ENCODE peak calls at places on chromosome 16, in seven cellular contexts. One of them, this sample, is unnamed.

GRCh38 chr16:4414187-4414909 is 2.0 kb downstream of the CORO7 start:
- DNase-seq in WTC11: no peak
- DNase-seq in GM12878: peak; percentile 98
- DNase-seq in K562: no peak
- DNase-seq in HCT116: no peak
- DNase-seq in HepG2: no peak
- DNase-seq in H1: no peak
- DNase-seq in this sample: no peak

GRCh38 chr16:15618392-15618791 is 24.6 kb downstream of the MARF1 start:
- DNase-seq in H1: no peak
- DNase-seq in HCT116: no peak
- DNase-seq in WTC11: no peak
- DNase-seq in HepG2: no peak
- DNase-seq in GM12878: no peak
- DNase-seq in K562: no peak
- DNase-seq in this sample: no peak

GRCh38 chr16:83532634-83533033 is 275.1 kb upstream of the HSBP1 start:
- DNase-seq in K562: no peak
- DNase-seq in GM12878: no peak
- DNase-seq in HepG2: no peak
- DNase-seq in H1: no peak
- DNase-seq in HCT116: no peak
- DNase-seq in WTC11: no peak
- DNase-seq in this sample: no peak

GRCh38 chr16:71895679-71896385 is 501 bp downstream of the IST1 start:
- DNase-seq in GM12878: no peak
- DNase-seq in K562: peak; percentile 49
- DNase-seq in H1: no peak
- DNase-seq in HepG2: no peak
- DNase-seq in WTC11: peak; percentile 38
- DNase-seq in HCT116: no peak
- DNase-seq in this sample: peak; percentile 25

GRCh38 chr16:14487579-14487978 is 142.5 kb downstream of the PARN start:
- DNase-seq in HepG2: no peak
- DNase-seq in H1: no peak
- DNase-seq in GM12878: no peak
- DNase-seq in K562: peak; percentile 51
- DNase-seq in WTC11: no peak
- DNase-seq in HCT116: no peak
- DNase-seq in this sample: no peak

GRCh38 chr16:55999683-56000082 is 124.5 kb upstream of the CES5A start:
- DNase-seq in H1: no peak
- DNase-seq in WTC11: no peak
- DNase-seq in K562: no peak
- DNase-seq in GM12878: no peak
- DNase-seq in HepG2: no peak
- DNase-seq in HCT116: no peak
- DNase-seq in this sample: no peak

GRCh38 chr16:2299121-2299914 is 31.4 kb upstream of the RNPS1 start:
- DNase-seq in H1: no peak
- DNase-seq in GM12878: no peak
- DNase-seq in K562: no peak
- DNase-seq in HepG2: no peak
- DNase-seq in HCT116: no peak
- DNase-seq in WTC11: no peak
- DNase-seq in this sample: no peak

GRCh38 chr16:67246081-67246944 is 968 bp downstream of the FHOD1 start:
- DNase-seq in WTC11: peak; percentile 97
- DNase-seq in GM12878: no peak
- DNase-seq in HepG2: peak; percentile 87
- DNase-seq in K562: peak; percentile 79
- DNase-seq in H1: peak; percentile 88
- DNase-seq in HCT116: peak; percentile 84
- DNase-seq in this sample: peak; percentile 65

GRCh38 chr16:22109258-22109898 is 17.0 kb downstream of the VWA3A start:
- DNase-seq in HepG2: no peak
- DNase-seq in H1: no peak
- DNase-seq in HCT116: no peak
- DNase-seq in GM12878: no peak
- DNase-seq in WTC11: no peak
- DNase-seq in K562: no peak
- DNase-seq in this sample: no peak

GRCh38 chr16:4666537-4667202 is 26.7 kb upstream of the NUDT16L1 start:
- DNase-seq in GM12878: no peak
- DNase-seq in HepG2: no peak
- DNase-seq in H1: no peak
- DNase-seq in HCT116: no peak
- DNase-seq in WTC11: no peak
- DNase-seq in K562: no peak
- DNase-seq in this sample: no peak

GRCh38 chr16:27638833-27639587 is 89.1 kb downstream of the KATNIP start:
- DNase-seq in WTC11: no peak
- DNase-seq in HepG2: no peak
- DNase-seq in K562: no peak
- DNase-seq in HCT116: no peak
- DNase-seq in H1: no peak
- DNase-seq in GM12878: no peak
- DNase-seq in this sample: no peak

GRCh38 chr16:4694664-4695451 is 1.5 kb downstream of the NUDT16L1 start:
- DNase-seq in H1: no peak
- DNase-seq in GM12878: no peak
- DNase-seq in HCT116: no peak
- DNase-seq in WTC11: no peak
- DNase-seq in K562: no peak
- DNase-seq in HepG2: no peak
- DNase-seq in this sample: no peak

GRCh38 chr16:22614271-22614947 is 103.7 kb downstream of the NPIPB5 start:
- DNase-seq in HCT116: no peak
- DNase-seq in K562: no peak
- DNase-seq in H1: no peak
- DNase-seq in GM12878: no peak
- DNase-seq in HepG2: peak; percentile 49
- DNase-seq in WTC11: no peak
- DNase-seq in this sample: no peak

GRCh38 chr16:89193021-89193575 is 7.2 kb downstream of the SLC22A31 start:
- DNase-seq in H1: peak; percentile 90
- DNase-seq in WTC11: peak; percentile 90
- DNase-seq in HCT116: peak; percentile 94
- DNase-seq in K562: peak; percentile 96
- DNase-seq in HepG2: peak; percentile 70
- DNase-seq in GM12878: no peak
- DNase-seq in this sample: peak; percentile 93

GRCh38 chr16:7344806-7345416 is 12.3 kb downstream of the RBFOX1 start:
- DNase-seq in HepG2: no peak
- DNase-seq in K562: no peak
- DNase-seq in GM12878: no peak
- DNase-seq in H1: no peak
- DNase-seq in HCT116: no peak
- DNase-seq in WTC11: no peak
- DNase-seq in this sample: no peak

GRCh38 chr16:27431773-27432599 is 30.0 kb downstream of the IL21R start:
- DNase-seq in WTC11: no peak
- DNase-seq in GM12878: no peak
- DNase-seq in HepG2: no peak
- DNase-seq in K562: no peak
- DNase-seq in HCT116: no peak
- DNase-seq in H1: no peak
- DNase-seq in this sample: peak; percentile 5

GRCh38 chr16:83581082-83581481 is 226.7 kb upstream of the HSBP1 start:
- DNase-seq in HepG2: no peak
- DNase-seq in HCT116: no peak
- DNase-seq in GM12878: no peak
- DNase-seq in H1: no peak
- DNase-seq in K562: no peak
- DNase-seq in WTC11: no peak
- DNase-seq in this sample: no peak

GRCh38 chr16:27515874-27516353 is 33.8 kb downstream of the GTF3C1 start:
- DNase-seq in WTC11: peak; percentile 62
- DNase-seq in GM12878: no peak
- DNase-seq in HepG2: peak; percentile 36
- DNase-seq in K562: peak; percentile 44
- DNase-seq in HCT116: peak; percentile 6
- DNase-seq in H1: peak; percentile 39
- DNase-seq in this sample: peak; percentile 77

GRCh38 chr16:54655171-54655590 is 275.5 kb upstream of the IRX5 start:
- DNase-seq in H1: no peak
- DNase-seq in GM12878: no peak
- DNase-seq in WTC11: peak; percentile 20
- DNase-seq in K562: no peak
- DNase-seq in HCT116: no peak
- DNase-seq in HepG2: no peak
- DNase-seq in this sample: peak; percentile 48

GRCh38 chr16:1871974-1872635 is at the start of gene MEIOB:
- DNase-seq in K562: peak; percentile 91
- DNase-seq in GM12878: no peak
- DNase-seq in WTC11: peak; percentile 88
- DNase-seq in HCT116: no peak
- DNase-seq in H1: peak; percentile 41
- DNase-seq in HepG2: no peak
- DNase-seq in this sample: no peak

GRCh38 chr16:68117884-68118283 is 32.7 kb downstream of the NFATC3 start:
- DNase-seq in K562: no peak
- DNase-seq in H1: no peak
- DNase-seq in WTC11: no peak
- DNase-seq in HepG2: no peak
- DNase-seq in GM12878: no peak
- DNase-seq in HCT116: no peak
- DNase-seq in this sample: no peak

GRCh38 chr16:51327001-51327400 is 175.9 kb upstream of the SALL1 start:
- DNase-seq in WTC11: no peak
- DNase-seq in HCT116: no peak
- DNase-seq in HepG2: no peak
- DNase-seq in K562: no peak
- DNase-seq in GM12878: no peak
- DNase-seq in H1: no peak
- DNase-seq in this sample: no peak
- TF ChIP-seq SP1 in WTC11: no peak
- TF ChIP-seq SP1 in HCT116: no peak
- TF ChIP-seq SP1 in HepG2: no peak
- TF ChIP-seq SP1 in K562: no peak
- TF ChIP-seq SP1 in GM12878: no peak
- TF ChIP-seq SP1 in H1: no peak
- TF ChIP-seq SP1 in this sample: no peak

GRCh38 chr16:53428681-53429080 is 5.6 kb upstream of the RBL2 start:
- DNase-seq in H1: no peak
- DNase-seq in HepG2: no peak
- DNase-seq in HCT116: no peak
- DNase-seq in GM12878: no peak
- DNase-seq in K562: no peak
- DNase-seq in WTC11: no peak
- DNase-seq in this sample: no peak

GRCh38 chr16:53429221-53429943 is 4.9 kb upstream of the RBL2 start:
- DNase-seq in GM12878: no peak
- DNase-seq in HCT116: no peak
- DNase-seq in HepG2: no peak
- DNase-seq in K562: peak; percentile 17
- DNase-seq in WTC11: no peak
- DNase-seq in H1: no peak
- DNase-seq in this sample: no peak

GRCh38 chr16:53433509-53433908 is 762 bp upstream of the RBL2 start:
- DNase-seq in H1: no peak
- DNase-seq in GM12878: no peak
- DNase-seq in HCT116: no peak
- DNase-seq in HepG2: no peak
- DNase-seq in K562: peak; percentile 9
- DNase-seq in WTC11: no peak
- DNase-seq in this sample: no peak

GRCh38 chr16:53433930-53434435 is 288 bp upstream of the RBL2 start:
- DNase-seq in HepG2: peak; percentile 76
- DNase-seq in HCT116: peak; percentile 58
- DNase-seq in K562: peak; percentile 7
- DNase-seq in WTC11: no peak
- DNase-seq in H1: no peak
- DNase-seq in GM12878: no peak
- DNase-seq in this sample: peak; percentile 86

DNA sequence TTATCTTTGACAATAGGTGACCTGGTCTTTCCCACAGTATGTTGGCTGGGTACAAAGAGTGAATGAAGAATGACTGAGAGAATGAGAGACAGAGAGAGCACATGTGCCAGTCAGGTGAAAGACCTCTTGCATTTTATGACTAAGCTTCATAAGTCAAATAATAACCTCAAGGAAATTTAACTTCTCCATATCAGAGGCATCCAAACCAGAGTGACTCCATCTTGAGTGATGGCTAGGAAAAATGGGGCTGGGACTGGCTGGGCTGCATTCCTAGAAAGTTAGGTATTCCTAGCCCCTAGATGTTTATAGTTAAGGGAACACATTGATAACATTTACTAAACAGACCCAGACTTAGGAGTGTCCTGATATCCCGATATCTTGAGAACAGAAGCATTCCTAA is 3.9 kb upstream of the RBL2 start:
- DNase-seq in HCT116: no peak
- DNase-seq in K562: no peak
- DNase-seq in GM12878: no peak
- DNase-seq in WTC11: no peak
- DNase-seq in H1: no peak
- DNase-seq in HepG2: no peak
- DNase-seq in this sample: no peak
- TF ChIP-seq SP1 in HCT116: no peak
- TF ChIP-seq SP1 in K562: no peak
- TF ChIP-seq SP1 in GM12878: no peak
- TF ChIP-seq SP1 in WTC11: no peak
- TF ChIP-seq SP1 in H1: no peak
- TF ChIP-seq SP1 in HepG2: no peak
- TF ChIP-seq SP1 in this sample: no peak

GRCh38 chr16:839643-840408 is 39.3 kb upstream of the GNG13 start:
- DNase-seq in HCT116: no peak
- DNase-seq in WTC11: no peak
- DNase-seq in K562: no peak
- DNase-seq in HepG2: no peak
- DNase-seq in H1: no peak
- DNase-seq in GM12878: no peak
- DNase-seq in this sample: no peak
- TF ChIP-seq SP1 in HCT116: no peak
- TF ChIP-seq SP1 in WTC11: no peak
- TF ChIP-seq SP1 in K562: no peak
- TF ChIP-seq SP1 in HepG2: no peak
- TF ChIP-seq SP1 in H1: no peak
- TF ChIP-seq SP1 in GM12878: no peak
- TF ChIP-seq SP1 in this sample: no peak

GRCh38 chr16:85327731-85328664 is 215.7 kb upstream of the CIBAR2 start:
- DNase-seq in HCT116: peak; percentile 39
- DNase-seq in H1: peak; percentile 93
- DNase-seq in GM12878: no peak
- DNase-seq in K562: peak; percentile 90
- DNase-seq in HepG2: no peak
- DNase-seq in WTC11: peak; percentile 92
- DNase-seq in this sample: peak; percentile 70

GRCh38 chr16:85328665-85329058 is 216.4 kb upstream of the CIBAR2 start:
- DNase-seq in K562: peak; percentile 73
- DNase-seq in H1: no peak
- DNase-seq in GM12878: no peak
- DNase-seq in HepG2: no peak
- DNase-seq in WTC11: peak; percentile 77
- DNase-seq in HCT116: no peak
- DNase-seq in this sample: peak; percentile 46

GRCh38 chr16:85326113-85326793 is 214.0 kb upstream of the CIBAR2 start:
- DNase-seq in HCT116: no peak
- DNase-seq in WTC11: no peak
- DNase-seq in H1: no peak
- DNase-seq in K562: no peak
- DNase-seq in GM12878: no peak
- DNase-seq in HepG2: no peak
- DNase-seq in this sample: no peak

GRCh38 chr16:85324506-85324905 is 212.2 kb upstream of the CIBAR2 start:
- DNase-seq in WTC11: no peak
- DNase-seq in GM12878: no peak
- DNase-seq in K562: no peak
- DNase-seq in HepG2: no peak
- DNase-seq in HCT116: no peak
- DNase-seq in H1: no peak
- DNase-seq in this sample: no peak

GRCh38 chr16:85326794-85327181 is 214.5 kb upstream of the CIBAR2 start:
- DNase-seq in WTC11: no peak
- DNase-seq in K562: no peak
- DNase-seq in HepG2: no peak
- DNase-seq in GM12878: no peak
- DNase-seq in HCT116: no peak
- DNase-seq in H1: no peak
- DNase-seq in this sample: no peak
- TF ChIP-seq SP1 in WTC11: no peak
- TF ChIP-seq SP1 in K562: no peak
- TF ChIP-seq SP1 in HepG2: no peak
- TF ChIP-seq SP1 in GM12878: no peak
- TF ChIP-seq SP1 in HCT116: no peak
- TF ChIP-seq SP1 in H1: no peak
- TF ChIP-seq SP1 in this sample: no peak

This sample was measured in HEK293T.